ENCODE peak calls at places on chromosomes 13 and 19, in five cellular contexts. A is fibroblast of pulmonary artery, S is Peyer's patch, X is fibroblast of lung, Q is tibial nerve. F is an unnamed sample.

GRCh38 chr19:52635786-52636570 is 2.2 kb downstream of the ZNF83 start:
- DNase-seq in X (no peak), A (no peak), Q (no peak), S (no peak), F (no peak)

GRCh38 chr13:30418075-30418715 is 4.1 kb upstream of the UBE2L5 start:
- DNase-seq in A (no peak), Q (no peak), S (no peak), X (no peak), F (no peak)

GRCh38 chr13:29920018-29920643 is 69.7 kb upstream of the UBL3 start:
- DNase-seq in X (no peak), S (no peak), A (no peak), Q (no peak), F (no peak)

GRCh38 chr13:45016792-45017425 is 27.6 kb downstream of the GPALPP1 start:
- DNase-seq in Q (no peak), S (no peak), X (no peak), A (no peak), F (no peak)

GRCh38 chr13:102566513-102566912 is 30.3 kb upstream of the TPP2 start:
- DNase-seq in X (no peak), Q (no peak), A (no peak), S (no peak), F (no peak)

GRCh38 chr19:6273701-6274601 is 5.8 kb downstream of the MLLT1 start:
- DNase-seq in S (no peak), X (peak; percentile 91), A (peak; percentile 94), Q (peak; percentile 75), F (no peak)

GRCh38 chr19:29812080-29812880 is 489 bp downstream of the CCNE1 start:
- DNase-seq in Q (no peak), X (no peak), S (peak; percentile 55), A (no peak), F (peak; percentile 25)

GRCh38 chr13:33069365-33069764 is 53.1 kb downstream of the KL start:
- DNase-seq in A (no peak), X (peak; percentile 28), Q (no peak), S (no peak), F (no peak)

GRCh38 chr13:113935081-113935511 is 38.8 kb downstream of the C13orf46 start:
- DNase-seq in A (no peak), Q (peak; percentile 5), X (no peak), S (peak; percentile 40), F (no peak)

GRCh38 chr13:48155850-48156249 is 60.9 kb upstream of the MED4 start:
- DNase-seq in Q (no peak), A (peak; percentile 79), S (no peak), X (peak; percentile 21), F (no peak)

GRCh38 chr13:25844559-25845434 is 207.0 kb downstream of the SHISA2 start:
- DNase-seq in S (no peak), Q (no peak), A (no peak), X (peak; percentile 37), F (no peak)

GRCh38 chr13:95553614-95554385 is 1.3 kb downstream of the CLDN10 start:
- DNase-seq in Q (no peak), S (no peak), X (peak; percentile 24), A (no peak), F (no peak)

GRCh38 chr13:49400755-49401659 is 42.9 kb downstream of the CAB39L start:
- DNase-seq in A (peak; percentile 70), Q (no peak), X (peak; percentile 73), S (no peak), F (no peak)

GRCh38 chr19:18507727-18508440 is 14.0 kb downstream of the ELL start:
- DNase-seq in Q (no peak), X (peak; percentile 57), S (peak; percentile 61), A (no peak), F (no peak)

GRCh38 chr19:18506545-18506944 is 15.3 kb downstream of the ELL start:
- DNase-seq in X (no peak), A (no peak), S (no peak), Q (no peak), F (no peak)

GRCh38 chr19:18507021-18507726 is 14.7 kb downstream of the ELL start:
- DNase-seq in X (no peak), S (peak; percentile 71), Q (no peak), A (no peak), F (no peak)

GRCh38 chr19:18504886-18505610 is 16.8 kb downstream of the ELL start:
- DNase-seq in X (no peak), S (peak; percentile 67), A (no peak), Q (no peak), F (no peak)

GRCh38 chr19:18506101-18506534 is 15.8 kb downstream of the ELL start:
- DNase-seq in Q (no peak), X (no peak), A (no peak), S (peak; percentile 54), F (no peak)
- TF ChIP-seq CTCF in Q (no peak), X (no peak), A (no peak), S (no peak), F (no peak)

GRCh38 chr19:27774337-27774736 is 1438.6 kb downstream of the UQCRFS1 start:
- DNase-seq in Q (no peak), A (no peak), S (no peak), X (no peak), F (no peak)
- TF ChIP-seq CTCF in Q (no peak), A (peak; percentile 34), S (no peak), X (peak; percentile 21), F (no peak)

GRCh38 chr19:41937976-41938375 is 9.7 kb upstream of the ERFL start:
- DNase-seq in A (no peak), S (no peak), Q (no peak), X (no peak), F (no peak)
- TF ChIP-seq CTCF in A (no peak), S (no peak), Q (no peak), X (no peak), F (no peak)

DNA sequence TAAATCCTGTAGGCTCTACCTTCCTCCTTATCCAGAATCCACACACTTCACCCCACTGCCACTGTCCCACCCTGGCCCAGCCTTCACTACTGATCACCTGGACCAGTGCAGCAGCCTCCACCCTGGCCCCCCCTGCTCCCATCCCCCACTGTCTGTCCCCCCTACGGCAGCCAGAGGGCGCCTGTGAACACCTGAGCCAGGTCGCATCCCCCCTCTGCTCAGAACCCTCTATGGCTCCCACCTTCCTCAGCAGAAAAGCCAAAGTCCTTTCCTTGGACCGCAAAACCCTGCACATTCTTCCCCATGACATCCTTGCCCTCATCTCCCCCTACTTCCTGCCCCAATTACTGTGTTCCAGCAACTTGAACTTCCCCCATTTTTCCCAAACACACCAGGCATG is 20.6 kb downstream of the ELAVL3 start:
- DNase-seq in Q (no peak), X (no peak), S (no peak), A (no peak), F (no peak)
- TF ChIP-seq CTCF in Q (no peak), X (no peak), S (no peak), A (peak; percentile 13), F (no peak)

GRCh38 chr13:62320129-62320724 is 904.6 kb upstream of the PCDH20 start:
- DNase-seq in S (no peak), X (peak; percentile 85), A (peak; percentile 76), Q (no peak), F (no peak)
- TF ChIP-seq CTCF in S (no peak), X (no peak), A (peak; percentile 65), Q (peak; percentile 36), F (no peak)

GRCh38 chr19:7748756-7749155 is 1.4 kb upstream of the CD209 start:
- DNase-seq in X (no peak), Q (no peak), S (no peak), A (peak; percentile 15), F (no peak)
- TF ChIP-seq CTCF in X (no peak), Q (no peak), S (no peak), A (peak; percentile 7), F (no peak)

GRCh38 chr19:9883231-9883758 is 48.2 kb downstream of the PIN1 start:
- DNase-seq in Q (no peak), X (no peak), A (no peak), S (no peak), F (no peak)

GRCh38 chr19:9883764-9884163 is 48.6 kb downstream of the PIN1 start:
- DNase-seq in Q (no peak), X (no peak), A (no peak), S (no peak), F (no peak)

GRCh38 chr19:9881720-9882119 is 46.6 kb downstream of the PIN1 start:
- DNase-seq in Q (no peak), A (no peak), X (no peak), S (no peak), F (no peak)

DNA sequence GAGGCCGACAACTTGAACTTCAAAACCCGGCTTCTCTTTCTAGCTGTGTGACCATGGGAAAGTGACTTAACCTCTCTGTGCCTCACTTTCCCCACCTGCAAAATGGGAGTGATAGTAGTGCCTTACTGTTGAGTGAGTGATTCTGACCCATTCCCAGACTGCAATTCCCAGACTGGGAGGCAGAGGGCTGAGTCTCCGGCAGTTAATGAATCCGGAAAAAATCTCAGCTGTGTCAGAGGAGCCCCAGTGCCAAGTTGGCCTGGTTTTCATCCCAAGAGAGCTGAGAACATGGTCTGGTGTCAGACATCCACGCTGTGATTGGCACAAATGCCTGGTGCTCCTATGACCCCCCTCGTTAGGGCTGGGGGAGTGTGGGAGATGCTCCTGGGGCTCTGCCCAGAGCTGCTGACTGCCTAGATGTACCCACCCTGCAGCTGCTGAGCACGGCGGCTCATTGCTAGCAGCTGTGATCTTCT is 50.0 kb downstream of the PIN1 start:
- DNase-seq in A (peak; percentile 53), Q (no peak), X (peak; percentile 33), S (no peak), F (no peak)
- TF ChIP-seq CTCF in A (peak; percentile 58), Q (no peak), X (peak; percentile 57), S (no peak), F (no peak)